ENCODE peak calls at places on chromosome 20, in five cellular contexts. K is cardiac muscle cell, Y is ascending aorta, P is astrocyte of the spinal cord, Q is GM04503. U is an unnamed sample.
A peak's percentile ranks its signal among the peaks of the same experiment; 100 is the strongest.

GRCh38 chr20:2806351-2806701 is 5.9 kb upstream of the CPXM1 start:
- DNase-seq in Q (no peak), P (no peak), K (no peak), Y (no peak), U (no peak)

GRCh38 chr20:58839474-58839874 is 11.2 kb downstream of the GNAS-AS1 start:
- DNase-seq in Y (no peak), K (peak; percentile 39), Q (no peak), P (peak; percentile 26), U (peak; percentile 57)

GRCh38 chr20:53942973-53943372 is 127.4 kb downstream of the BCAS1 start:
- DNase-seq in Q (no peak), Y (no peak), P (no peak), K (no peak), U (no peak)

GRCh38 chr20:58891686-58892125 is 39.2 kb downstream of the GNAS start:
- DNase-seq in P (no peak), K (no peak), Y (no peak), Q (no peak), U (peak; percentile 81)

GRCh38 chr20:50681359-50682064 is 9.8 kb downstream of the RIPOR3 start:
- DNase-seq in Q (no peak), P (no peak), K (no peak), Y (no peak), U (no peak)

GRCh38 chr20:25160897-25161296 is 34.6 kb upstream of the ENTPD6 start:
- DNase-seq in Q (no peak), Y (no peak), K (no peak), P (no peak), U (no peak)

GRCh38 chr20:54633903-54634302 is 158.5 kb downstream of the DOK5 start:
- DNase-seq in P (no peak), Q (no peak), Y (no peak), K (no peak), U (no peak)

GRCh38 chr20:47489448-47489872 is 12.2 kb upstream of the NCOA3 start:
- DNase-seq in Y (peak; percentile 12), K (no peak), Q (no peak), P (no peak), U (no peak)

GRCh38 chr20:51966296-51966971 is 164.1 kb upstream of the SALL4 start:
- DNase-seq in P (peak; percentile 67), Q (no peak), K (peak; percentile 84), Y (no peak), U (peak; percentile 53)

GRCh38 chr20:53930651-53931504 is 139.5 kb downstream of the BCAS1 start:
- DNase-seq in K (no peak), Y (no peak), Q (no peak), P (no peak), U (no peak)

GRCh38 chr20:17939622-17940446 is 28.8 kb downstream of the SNX5 start:
- DNase-seq in P (no peak), K (no peak), Y (no peak), Q (no peak), U (no peak)

GRCh38 chr20:57671662-57672061 is 38.2 kb downstream of the PMEPA1 start:
- DNase-seq in Q (no peak), Y (no peak), K (no peak), P (no peak), U (no peak)

GRCh38 chr20:60693513-60694133 is 558.4 kb upstream of the CDH4 start:
- DNase-seq in Y (no peak), Q (no peak), P (no peak), K (no peak), U (no peak)

GRCh38 chr20:13024581-13024980 is 15.8 kb downstream of the SPTLC3 start:
- DNase-seq in K (peak; percentile 39), P (no peak), Y (no peak), Q (no peak), U (no peak)

GRCh38 chr20:38649275-38649891 is 47.8 kb downstream of the ARHGAP40 start:
- DNase-seq in P (no peak), Q (no peak), Y (no peak), K (peak; percentile 50), U (peak; percentile 44)

GRCh38 chr20:13936781-13937576 is 53.4 kb downstream of the SEL1L2 start:
- DNase-seq in Y (no peak), Q (no peak), P (no peak), K (no peak), U (no peak)

GRCh38 chr20:20931632-20932031 is 174.5 kb downstream of the LINC00237 start:
- DNase-seq in K (no peak), Q (no peak), Y (no peak), P (no peak), U (no peak)

GRCh38 chr20:49508435-49509199 is 26.1 kb upstream of the KCNB1 start:
- DNase-seq in P (peak; percentile 43), Y (no peak), K (peak; percentile 62), Q (peak; percentile 10), U (peak; percentile 49)

GRCh38 chr20:58650181-58650775 is 805 bp upstream of the STX16 start:
- DNase-seq in P (no peak), Q (no peak), Y (no peak), K (peak; percentile 35), U (peak; percentile 53)

GRCh38 chr20:61630240-61630650 is 378.2 kb downstream of the CDH4 start:
- DNase-seq in K (no peak), Y (no peak), Q (no peak), P (no peak), U (no peak)

GRCh38 chr20:58909585-58909984 is 57.1 kb downstream of the GNAS start:
- DNase-seq in Q (no peak), K (no peak), Y (no peak), P (no peak), U (no peak)

GRCh38 chr20:49685809-49686208 is 27.9 kb downstream of the B4GALT5 start:
- DNase-seq in Q (no peak), Y (no peak), K (peak; percentile 74), P (peak; percentile 67), U (peak; percentile 51)

GRCh38 chr20:45791668-45792512 is at the start of the genes DNTTIP1 and WFDC3:
- DNase-seq in K (peak; percentile 92), P (peak; percentile 89), Y (peak; percentile 51), Q (peak; percentile 55), U (peak; percentile 93)

GRCh38 chr20:40687384-40688128 is 1.5 kb downstream of the MAFB start:
- DNase-seq in Q (no peak), K (peak; percentile 45), Y (no peak), P (no peak), U (no peak)

GRCh38 chr20:46939031-46939430 is 44.4 kb downstream of the EYA2 start:
- DNase-seq in K (no peak), Y (no peak), P (no peak), Q (no peak), U (peak; percentile 48)

GRCh38 chr20:60095456-60095855 is 137.2 kb downstream of the CDH26 start:
- DNase-seq in K (peak; percentile 2), Y (no peak), Q (no peak), P (no peak), U (no peak)

GRCh38 chr20:43533060-43533459 is 25.6 kb downstream of the L3MBTL1 start:
- DNase-seq in Q (no peak), P (no peak), K (no peak), Y (no peak), U (no peak)